ENCODE peak calls at places on chromosomes 11 and 22, in eight cellular contexts. A, V, E, N, T, R, D and F are unnamed samples. For H3K9me3 and H3K36me3, the result is how much of the 10 kb centered on the place peaks cover.

GRCh38 chr22:27809226-27809625 is 7.7 kb upstream of the MN1 start:
- DNase-seq in A (no peak), T (no peak), V (no peak), E (no peak), N (no peak), D (no peak), R (no peak), F (no peak)

GRCh38 chr11:61890536-61891330 is 612 bp downstream of the FADS3 start:
- DNase-seq in E (peak), A (peak), R (no peak), V (no peak), D (peak), N (peak), T (peak), F (peak)

GRCh38 chr11:91350931-91351330 is 873.7 kb upstream of the FAT3 start:
- DNase-seq in V (no peak), T (no peak), D (no peak), R (no peak), A (no peak), N (no peak), E (no peak), F (no peak)

GRCh38 chr11:5809122-5809519 is 397 bp downstream of the OR52N2 start:
- DNase-seq in A (no peak), N (no peak), T (no peak), D (no peak), E (peak), V (no peak), R (no peak), F (peak)

GRCh38 chr11:3665336-3666022 is 5.7 kb downstream of the CHRNA10 start:
- DNase-seq in E (no peak), R (no peak), A (no peak), N (no peak), D (no peak), V (no peak), T (no peak), F (no peak)

GRCh38 chr11:47606731-47607130 is 12.5 kb upstream of the C1QTNF4 start:
- DNase-seq in N (peak), D (peak), A (no peak), T (no peak), R (no peak), V (no peak), E (no peak), F (no peak)

GRCh38 chr22:27252282-27253049 is 549.1 kb downstream of the MN1 start:
- DNase-seq in T (no peak), N (no peak), V (no peak), R (no peak), D (no peak), A (peak), E (no peak), F (no peak)

GRCh38 chr11:128455766-128456165 is 131.6 kb downstream of the ETS1 start:
- DNase-seq in R (no peak), T (no peak), N (no peak), V (no peak), A (no peak), E (no peak), D (no peak), F (no peak)

GRCh38 chr11:125586618-125587017 is 6.0 kb upstream of the STT3A start:
- DNase-seq in N (no peak), V (no peak), R (no peak), E (no peak), T (no peak), D (no peak), A (no peak), F (no peak)

GRCh38 chr11:86625981-86626380 is 46.4 kb downstream of the ME3 start:
- DNase-seq in N (no peak), T (no peak), A (no peak), D (no peak), E (no peak), V (no peak), R (no peak), F (no peak)

GRCh38 chr11:71215372-71215965 is 36.9 kb downstream of the SHANK2 start:
- DNase-seq in N (no peak), A (no peak), R (no peak), D (no peak), E (no peak), V (no peak), T (no peak), F (no peak)

GRCh38 chr22:49369726-49370717 is 457.7 kb downstream of the BRD1 start:
- DNase-seq in E (no peak), D (no peak), R (no peak), T (no peak), V (no peak), N (no peak), A (no peak), F (no peak)
- H3K9me3 ChIP-seq in E (under half), D (under half), R (under half), T (under half), V (under half), N (under half), A (under half), F (under half)

GRCh38 chr11:74339619-74340018 is 28.2 kb upstream of the P4HA3 start:
- DNase-seq in V (no peak), N (no peak), T (no peak), A (no peak), D (no peak), E (no peak), R (no peak), F (no peak)

GRCh38 chr11:74345420-74345819 is 34.0 kb upstream of the P4HA3 start:
- DNase-seq in V (no peak), N (no peak), T (no peak), R (no peak), D (no peak), A (no peak), E (no peak), F (no peak)

GRCh38 chr11:74338963-74339362 is 27.5 kb upstream of the P4HA3 start:
- DNase-seq in E (no peak), N (no peak), R (no peak), A (no peak), T (no peak), V (no peak), D (no peak), F (no peak)

GRCh38 chr11:74347381-74347780 is 35.9 kb upstream of the P4HA3 start:
- DNase-seq in T (no peak), D (no peak), A (no peak), V (no peak), E (no peak), R (no peak), N (no peak), F (no peak)

DNA sequence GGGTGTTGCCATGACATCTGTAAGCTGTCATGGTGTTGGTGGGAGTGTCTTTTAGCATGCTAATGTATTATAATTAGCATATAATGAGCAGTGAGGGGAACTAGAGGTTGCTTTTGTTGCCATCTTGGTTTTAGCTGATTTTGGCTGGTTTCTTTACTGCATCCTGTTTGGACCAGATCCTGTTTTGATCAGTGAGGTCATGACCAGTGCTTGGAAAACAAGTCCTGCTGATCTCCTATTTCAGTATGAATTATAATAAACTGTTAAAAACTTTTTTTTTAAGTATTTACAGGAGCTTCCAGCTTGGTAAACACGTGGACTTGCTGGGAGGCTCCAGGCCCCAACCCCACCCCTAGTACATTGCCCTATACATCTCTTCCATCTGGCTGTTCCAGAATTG is 30.5 kb upstream of the P4HA3 start:
- DNase-seq in A (no peak), D (no peak), N (no peak), R (no peak), V (no peak), E (no peak), T (no peak), F (no peak)
- H3K36me3 ChIP-seq in A (under half), D (under half), N (under half), R (under half), V (under half), E (under half), T (under half), F (under half)

GRCh38 chr11:75350122-75350742 is 1.2 kb downstream of the ARRB1 start:
- DNase-seq in E (no peak), V (no peak), A (no peak), D (no peak), N (no peak), T (no peak), R (no peak), F (no peak)
- H3K4me3 ChIP-seq in E (peak), V (peak), A (peak), D (no peak), N (peak), T (peak), R (no peak), F (peak)

GRCh38 chr22:19789828-19790227 is 29.2 kb downstream of the TBX1 start:
- DNase-seq in R (no peak), E (no peak), N (no peak), A (no peak), V (no peak), D (no peak), T (no peak), F (no peak)

GRCh38 chr22:19786959-19787848 is 26.6 kb downstream of the TBX1 start:
- DNase-seq in R (no peak), T (no peak), E (no peak), N (no peak), D (no peak), A (no peak), V (no peak), F (no peak)

GRCh38 chr22:19787849-19788141 is 27.2 kb downstream of the TBX1 start:
- DNase-seq in R (no peak), D (no peak), N (no peak), E (no peak), A (no peak), T (no peak), V (no peak), F (no peak)

GRCh38 chr22:19789406-19789805 is 28.8 kb downstream of the TBX1 start:
- DNase-seq in E (no peak), N (no peak), D (no peak), T (no peak), R (no peak), V (no peak), A (peak), F (no peak)

GRCh38 chr22:19788661-19789225 is 28.2 kb downstream of the TBX1 start:
- DNase-seq in T (no peak), D (no peak), V (no peak), E (no peak), R (no peak), N (no peak), A (no peak), F (no peak)
- H3K9me3 ChIP-seq in T (under half), D (under half), V (under half), E (under half), R (under half), N (under half), A (under half), F (under half)